ENCODE peak calls at places on chromosomes 7 and 10, in six cellular contexts. M is pancreas, G is DMS 273 treated with DMSO at 0.1 percent for 48 hours, U is RPMI7951, Q is fibroblast of lung, R is amygdala. F is an unnamed sample.

GRCh38 chr10:58971806-58972491 is 204.5 kb upstream of the PHYHIPL start:
- DNase-seq in M (no peak), G (no peak), U (no peak), Q (no peak), R (no peak), F (no peak)

GRCh38 chr10:11639861-11640764 is 28.7 kb upstream of the USP6NL start:
- DNase-seq in M (no peak), G (no peak), U (no peak), Q (peak), R (no peak), F (no peak)

GRCh38 chr10:77004917-77005564 is 632.6 kb downstream of the KCNMA1 start:
- DNase-seq in M (peak), G (no peak), U (peak), Q (peak), R (no peak), F (peak)

GRCh38 chr10:79203833-79204232 is 135.1 kb downstream of the ZMIZ1 start:
- DNase-seq in M (no peak), G (no peak), U (no peak), Q (no peak), R (no peak), F (peak)

GRCh38 chr10:126536148-126536547 is 134.3 kb downstream of the C10orf90 start:
- DNase-seq in M (no peak), G (no peak), U (peak), Q (peak), R (no peak), F (no peak)

GRCh38 chr10:71209324-71210030 is 2.9 kb upstream of the UNC5B start:
- DNase-seq in M (no peak), G (no peak), U (no peak), Q (no peak), R (no peak), F (no peak)

GRCh38 chr10:75476569-75476968 is 45.1 kb downstream of the LRMDA start:
- DNase-seq in M (no peak), G (no peak), U (no peak), Q (no peak), R (no peak), F (no peak)

GRCh38 chr10:125014086-125014830 is 72.3 kb downstream of the ZRANB1 start:
- DNase-seq in M (peak), G (no peak), U (no peak), Q (no peak), R (no peak), F (no peak)

GRCh38 chr7:36506820-36507219 is 117.2 kb downstream of the ANLN start:
- DNase-seq in M (no peak), G (no peak), U (no peak), Q (peak), R (no peak), F (no peak)

GRCh38 chr10:76459016-76459415 is 1027.6 kb downstream of the LRMDA start:
- DNase-seq in M (no peak), G (no peak), U (no peak), Q (no peak), R (no peak), F (peak)

GRCh38 chr10:99285846-99286245 is 43.3 kb upstream of the CNNM1 start:
- DNase-seq in M (no peak), G (no peak), U (peak), Q (peak), R (no peak), F (peak)

GRCh38 chr10:47278152-47278473 is 21.9 kb upstream of the GDF10 start:
- DNase-seq in M (no peak), G (no peak), U (no peak), Q (no peak), R (no peak), F (peak)

GRCh38 chr7:130942211-130942964 is 208.4 kb upstream of the KLF14 start:
- DNase-seq in M (peak), G (no peak), U (peak), Q (peak), R (no peak), F (no peak)

GRCh38 chr7:105680505-105681187 is 99.4 kb upstream of the EFCAB10 start:
- DNase-seq in M (peak), G (no peak), U (no peak), Q (peak), R (no peak), F (no peak)

GRCh38 chr7:68317476-68317875 is 1280.8 kb upstream of the AUTS2 start:
- DNase-seq in M (no peak), G (no peak), U (no peak), Q (no peak), R (no peak), F (no peak)

GRCh38 chr7:30894866-30895408 is 16.7 kb upstream of the AQP1 start:
- DNase-seq in M (no peak), G (no peak), U (no peak), Q (no peak), R (no peak), F (no peak)

GRCh38 chr7:192035-192649 is at the start of gene FAM20C:
- DNase-seq in M (peak), G (peak), U (peak), Q (peak), R (peak), F (peak)

GRCh38 chr10:52499281-52499680 is 185.2 kb downstream of the DKK1 start:
- DNase-seq in M (no peak), G (no peak), U (no peak), Q (no peak), R (no peak), F (no peak)

GRCh38 chr7:135980665-135981180 is 3.6 kb upstream of the MTPN start:
- DNase-seq in M (no peak), G (no peak), U (peak), Q (no peak), R (no peak), F (no peak)

GRCh38 chr7:28941633-28942032 is 16.5 kb downstream of the TRIL start:
- DNase-seq in M (no peak), G (no peak), U (no peak), Q (no peak), R (no peak), F (no peak)

GRCh38 chr10:106310596-106310995 is 853.9 kb downstream of the SORCS1 start:
- DNase-seq in M (no peak), G (no peak), U (no peak), Q (no peak), R (no peak), F (no peak)

GRCh38 chr7:149868638-149869290 is 5.0 kb upstream of the ATP6V0E2 start:
- DNase-seq in M (peak), G (no peak), U (no peak), Q (no peak), R (no peak), F (no peak)

GRCh38 chr7:17298840-17299476 is 506 bp downstream of the AHR start:
- DNase-seq in M (peak), G (no peak), U (peak), Q (no peak), R (no peak), F (peak)

GRCh38 chr10:27783660-27784059 is 38.0 kb upstream of the MKX start:
- DNase-seq in M (peak), G (no peak), U (peak), Q (peak), R (no peak), F (no peak)